ENCODE peak calls at places on chromosomes 4 and X, in eight cellular contexts. U is ovary; F is CD4-positive, CD25-positive, alpha-beta regulatory T cell; A is endodermal cell; H is heart left ventricle; T is cardiac muscle cell; K is dorsolateral prefrontal cortex; Q is adrenal gland. N is an unnamed sample.

GRCh38 chr4:148192526-148192925 is 249.7 kb downstream of the NR3C2 start:
- DNase-seq in F (no peak), A (no peak), U (no peak), Q (no peak), H (no peak), K (no peak), T (no peak), N (no peak)

GRCh38 chrX:134622056-134622812 is 36.0 kb downstream of the PLAC1 start:
- DNase-seq in A (peak; percentile 54), F (peak; percentile 40), U (no peak), K (no peak), Q (no peak), H (no peak), T (no peak), N (no peak)

GRCh38 chrX:109845996-109846395 is 112.9 kb upstream of the ACSL4 start:
- DNase-seq in U (no peak), T (no peak), K (no peak), F (no peak), A (no peak), H (no peak), Q (no peak), N (no peak)

GRCh38 chr4:152032722-152033131 is 271.9 kb upstream of the GATB start:
- DNase-seq in K (no peak), T (no peak), A (peak; percentile 7), F (no peak), Q (peak; percentile 80), H (no peak), U (no peak), N (no peak)

GRCh38 chrX:44314259-44314734 is 29.2 kb downstream of the EFHC2 start:
- DNase-seq in Q (no peak), H (peak; percentile 61), A (peak; percentile 52), F (no peak), K (no peak), T (peak; percentile 73), U (no peak), N (peak; percentile 46)

GRCh38 chrX:11944486-11944885 is 186.4 kb downstream of the MSL3 start:
- DNase-seq in T (peak; percentile 34), U (no peak), A (peak; percentile 85), Q (no peak), H (no peak), K (no peak), F (peak; percentile 18), N (no peak)

GRCh38 chr4:126106658-126107057 is 791.9 kb downstream of the FAT4 start:
- DNase-seq in K (no peak), Q (no peak), U (no peak), F (no peak), T (no peak), A (peak; percentile 61), H (no peak), N (no peak)

GRCh38 chr4:13548059-13548983 is 4.0 kb upstream of the NKX3-2 start:
- DNase-seq in U (no peak), H (no peak), A (no peak), Q (no peak), T (no peak), F (no peak), K (no peak), N (no peak)

GRCh38 chr4:8647626-8648025 is 55.1 kb downstream of the CPZ start:
- DNase-seq in A (peak; percentile 45), U (peak; percentile 7), Q (peak; percentile 8), K (no peak), T (no peak), F (no peak), H (peak; percentile 51), N (no peak)

GRCh38 chr4:6463311-6464289 is 8.8 kb downstream of the PPP2R2C start:
- DNase-seq in A (peak; percentile 67), F (no peak), H (no peak), T (no peak), Q (peak; percentile 6), K (peak; percentile 67), U (no peak), N (no peak)

GRCh38 chrX:53282313-53282712 is 929 bp upstream of the IQSEC2 start:
- DNase-seq in K (no peak), Q (no peak), H (no peak), F (no peak), U (peak; percentile 44), T (no peak), A (peak; percentile 46), N (peak; percentile 68)

GRCh38 chrX:53280316-53280702 is 1.1 kb downstream of the IQSEC2 start:
- DNase-seq in A (peak; percentile 31), F (no peak), U (no peak), Q (no peak), T (no peak), H (no peak), K (no peak), N (no peak)

GRCh38 chrX:53280703-53281320 is 572 bp downstream of the IQSEC2 start:
- DNase-seq in F (no peak), H (peak; percentile 68), K (no peak), A (peak; percentile 65), Q (peak; percentile 48), U (peak; percentile 73), T (no peak), N (peak; percentile 63)

GRCh38 chrX:53281321-53281822 is at the start of gene IQSEC2:
- DNase-seq in K (no peak), H (peak; percentile 88), U (peak; percentile 92), A (peak; percentile 86), Q (peak; percentile 86), F (no peak), T (peak; percentile 75), N (peak; percentile 87)

GRCh38 chrX:53279296-53280237 is 1.8 kb downstream of the IQSEC2 start:
- DNase-seq in H (no peak), F (no peak), Q (no peak), T (no peak), K (no peak), A (peak; percentile 78), U (no peak), N (no peak)
- H3K4me3 ChIP-seq in H (peak overlapping the region; percentile 48), F (no peak overlapping the region), Q (no peak overlapping the region), T (no peak overlapping the region), K (no peak overlapping the region), A (peak overlapping the region; percentile 45), U (no peak overlapping the region), N (no peak overlapping the region)

DNA sequence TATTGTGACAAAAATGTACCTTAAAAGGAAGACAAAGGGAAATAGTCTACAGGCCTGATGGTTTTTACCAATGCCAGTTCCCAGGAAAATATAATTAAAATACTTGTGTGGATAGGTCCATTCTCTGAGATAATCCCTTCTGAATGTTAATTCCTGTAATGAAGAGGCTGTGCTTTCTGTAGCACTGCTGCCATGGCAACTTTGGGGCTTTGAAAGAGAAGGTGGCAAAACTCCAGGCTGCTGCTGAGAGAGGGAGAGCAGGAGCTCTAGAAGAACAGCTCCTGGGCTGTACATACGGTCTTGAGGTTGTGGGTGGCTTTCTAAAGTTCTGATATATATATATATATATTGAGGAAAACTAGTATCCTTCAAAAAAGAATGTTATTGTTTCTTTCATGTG is 125.4 kb downstream of the PDLIM5 start:
- DNase-seq in Q (peak; percentile 40), H (no peak), A (peak; percentile 82), U (peak; percentile 41), K (no peak), T (peak; percentile 77), F (no peak), N (peak; percentile 73)
- H3K27ac ChIP-seq in Q (no peak overlapping the region), H (peak overlapping the region; percentile 7), A (peak overlapping the region; percentile 2), U (no peak overlapping the region), K (no peak overlapping the region), T (peak overlapping the region; percentile 84), F (no peak overlapping the region), N (no peak overlapping the region)

GRCh38 chr4:100722133-100722532 is 204.3 kb upstream of the EMCN start:
- DNase-seq in T (no peak), H (no peak), K (no peak), F (no peak), Q (no peak), A (no peak), U (no peak), N (no peak)

GRCh38 chr4:100721077-100721476 is 203.3 kb upstream of the EMCN start:
- DNase-seq in H (no peak), U (no peak), F (no peak), A (no peak), K (no peak), Q (no peak), T (no peak), N (no peak)

GRCh38 chr4:100716416-100716815 is 198.6 kb upstream of the EMCN start:
- DNase-seq in Q (no peak), T (no peak), F (no peak), K (no peak), A (no peak), U (no peak), H (no peak), N (no peak)

GRCh38 chr4:100722866-100723459 is 205.1 kb upstream of the EMCN start:
- DNase-seq in H (no peak), Q (no peak), T (no peak), U (no peak), F (no peak), K (no peak), A (no peak), N (no peak)

GRCh38 chr4:100721490-100721889 is 203.7 kb upstream of the EMCN start:
- DNase-seq in K (no peak), T (no peak), U (no peak), Q (no peak), A (no peak), H (no peak), F (no peak), N (no peak)
- H3K27me3 ChIP-seq in K (no peaks in the 10 kb centered on the region), T (no peaks in the 10 kb centered on the region), U (no peaks in the 10 kb centered on the region), Q (no peaks in the 10 kb centered on the region), A (no peaks in the 10 kb centered on the region), H (no peaks in the 10 kb centered on the region), F (peaks cover 3% of the 10 kb centered on the region), N (no peaks in the 10 kb centered on the region)

DNA sequence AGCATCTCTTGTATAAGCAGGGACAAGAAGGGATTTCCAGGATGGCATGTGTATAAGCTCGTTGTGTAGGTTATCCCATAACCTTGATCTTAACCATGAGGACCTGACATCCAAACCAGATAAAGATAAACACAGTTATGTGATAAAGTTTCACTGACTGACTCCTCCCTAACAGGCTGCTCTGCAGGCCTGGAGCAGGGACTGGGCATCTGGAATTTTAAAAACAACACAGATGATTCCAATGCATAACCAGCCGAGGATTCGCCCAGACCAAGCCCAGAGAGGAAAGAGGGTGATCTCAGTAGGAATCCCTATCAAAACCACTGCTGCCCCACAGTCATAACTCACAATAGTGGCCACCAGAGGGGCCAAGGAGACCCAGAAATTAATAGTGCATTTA is 22.7 kb downstream of the KLF3 start:
- DNase-seq in F (no peak), T (no peak), U (no peak), A (no peak), H (no peak), Q (no peak), K (no peak), N (no peak)
- H3K4me3 ChIP-seq in F (no peak overlapping the region), T (no peak overlapping the region), U (no peak overlapping the region), A (no peak overlapping the region), H (no peak overlapping the region), Q (no peak overlapping the region), K (no peak overlapping the region), N (no peak overlapping the region)

DNA sequence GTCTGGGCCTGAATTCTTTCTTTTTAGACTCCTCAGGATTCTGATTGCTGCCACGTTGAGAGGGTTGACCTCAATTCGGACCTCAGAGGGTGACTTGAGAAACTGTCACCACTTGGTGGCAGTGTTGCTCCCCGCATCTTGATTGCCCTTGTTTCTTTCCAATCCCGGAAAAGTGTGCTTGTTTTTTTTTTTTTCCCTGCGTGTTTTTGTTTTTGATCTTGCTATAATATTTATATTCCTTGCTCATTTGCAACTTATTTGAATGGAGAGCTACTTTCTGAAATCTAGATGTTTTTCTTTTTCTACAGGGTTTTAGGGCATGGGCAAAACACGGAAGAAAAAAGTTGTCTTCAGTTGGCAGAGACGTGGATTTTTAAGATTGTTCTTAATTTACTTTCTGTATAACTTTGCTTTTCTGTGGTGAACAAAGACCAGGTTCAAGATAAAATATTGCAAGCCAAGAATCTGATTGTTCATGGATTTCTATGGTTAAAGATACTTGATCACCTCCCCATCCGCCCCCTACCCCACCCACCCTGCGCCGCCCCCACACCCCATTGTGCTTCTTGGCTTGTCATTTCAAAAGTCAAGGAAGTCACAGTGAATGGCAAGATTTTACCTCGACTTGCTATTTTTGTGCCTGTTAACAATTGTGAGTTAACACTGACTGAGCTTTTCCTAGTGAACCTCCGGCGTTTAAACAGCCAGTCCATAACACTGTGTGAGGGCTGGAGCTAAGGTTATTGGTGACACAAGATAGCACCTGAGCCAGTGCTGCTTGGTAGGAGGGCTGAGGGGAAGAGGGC is 102.1 kb downstream of the PTTG2 start:
- DNase-seq in F (peak; percentile 77), A (peak; percentile 89), T (peak; percentile 78), U (peak; percentile 84), H (peak; percentile 76), K (peak; percentile 68), Q (peak; percentile 91), N (peak; percentile 86)
- H3K27ac ChIP-seq in F (no peak overlapping the region), A (no peak overlapping the region), T (peak overlapping the region; percentile 53), U (peak overlapping the region; percentile 47), H (peak overlapping the region; percentile 78), K (no peak overlapping the region), Q (no peak overlapping the region), N (peak overlapping the region; percentile 95)

N was measured in right cardiac atrium.